ENCODE peak calls at places on chromosomes 11 and 22, in four cellular contexts. C is HTR-8/SVneo, J is BE2C, S is hippocampal formation. P is an unnamed sample.

GRCh38 chr11:45922425-45923082 is at the start of gene LARGE2:
- DNase-seq in J (no peak), C (peak; percentile 79), S (no peak), P (peak; percentile 32)

GRCh38 chr11:131275580-131275979 is 94.8 kb upstream of the NTM start:
- DNase-seq in J (no peak), C (no peak), S (no peak), P (no peak)

GRCh38 chr11:61963282-61964057 is 4.0 kb downstream of the FTH1 start:
- DNase-seq in S (no peak), J (no peak), C (no peak), P (no peak)

GRCh38 chr11:7079545-7080135 is 9.2 kb upstream of the RBMXL2 start:
- DNase-seq in S (no peak), C (no peak), J (no peak), P (no peak)

GRCh38 chr22:23833911-23834317 is 4.9 kb downstream of the DERL3 start:
- DNase-seq in C (no peak), S (no peak), J (no peak), P (no peak)

GRCh38 chr11:107606122-107606521 is 15.2 kb downstream of the ELMOD1 start:
- DNase-seq in J (no peak), S (no peak), C (no peak), P (no peak)

GRCh38 chr11:93169950-93170561 is 27.7 kb downstream of the SLC36A4 start:
- DNase-seq in J (no peak), C (no peak), S (no peak), P (peak; percentile 21)

GRCh38 chr22:32063701-32064100 is 20.6 kb downstream of the SLC5A1 start:
- DNase-seq in S (no peak), J (no peak), C (no peak), P (no peak)

GRCh38 chr11:97454988-97455387 is 1065.2 kb downstream of the JRKL start:
- DNase-seq in C (peak; percentile 14), S (no peak), J (no peak), P (peak; percentile 3)

GRCh38 chr22:19066531-19067271 is 55.5 kb downstream of the DGCR2 start:
- DNase-seq in S (no peak), C (peak; percentile 25), J (no peak), P (peak; percentile 49)

GRCh38 chr11:27795955-27796861 is 96.0 kb upstream of the BDNF start:
- DNase-seq in J (no peak), S (no peak), C (no peak), P (no peak)

GRCh38 chr11:106461839-106462545 is 384.5 kb downstream of the AASDHPPT start:
- DNase-seq in S (no peak), C (no peak), J (no peak), P (peak; percentile 74)

GRCh38 chr11:76808996-76809395 is 25.8 kb downstream of the TSKU start:
- DNase-seq in C (no peak), J (no peak), S (no peak), P (no peak)

GRCh38 chr11:130452171-130452570 is 3.7 kb downstream of the ADAMTS15 start:
- DNase-seq in C (no peak), J (no peak), S (no peak), P (no peak)

GRCh38 chr22:38456841-38457699 is 2.1 kb upstream of the KCNJ4 start:
- DNase-seq in J (no peak), C (no peak), S (no peak), P (no peak)

GRCh38 chr11:36890280-36890679 is 292.2 kb upstream of the RAG2 start:
- DNase-seq in C (no peak), S (no peak), J (no peak), P (no peak)

GRCh38 chr11:78069465-78069864 is 5.8 kb downstream of the THRSP start:
- DNase-seq in C (no peak), S (no peak), J (peak; percentile 69), P (no peak)

GRCh38 chr11:11735586-11735985 is 106.2 kb upstream of the USP47 start:
- DNase-seq in S (no peak), J (no peak), C (no peak), P (no peak)

GRCh38 chr11:72411623-72412532 is 22.5 kb downstream of the CLPB start:
- DNase-seq in S (no peak), C (no peak), J (peak; percentile 98), P (peak; percentile 21)

GRCh38 chr11:2307733-2308331 is 6.0 kb downstream of the TSPAN32 start:
- DNase-seq in C (no peak), S (no peak), J (no peak), P (no peak)

GRCh38 chr11:66996609-66997273 is 21.6 kb downstream of the C11orf86 start:
- DNase-seq in J (no peak), S (no peak), C (no peak), P (peak; percentile 26)

GRCh38 chr11:104609297-104609696 is 289.0 kb downstream of the CASP12 start:
- DNase-seq in J (peak; percentile 29), S (peak; percentile 26), C (peak; percentile 53), P (peak; percentile 33)

GRCh38 chr11:334264-335033 is 13.8 kb upstream of the IFITM3 start:
- DNase-seq in S (no peak), J (no peak), C (no peak), P (no peak)

GRCh38 chr11:95229199-95230053 is 1.6 kb downstream of the SESN3 start:
- DNase-seq in C (no peak), S (no peak), J (peak; percentile 23), P (no peak)

GRCh38 chr11:2704896-2705606 is 5.3 kb upstream of the KCNQ1OT1 start:
- DNase-seq in J (no peak), S (no peak), C (no peak), P (no peak)

GRCh38 chr22:44627521-44628139 is 74.4 kb upstream of the PRR5 start:
- DNase-seq in J (no peak), C (no peak), S (no peak), P (no peak)

GRCh38 chr11:18046116-18046777 is at the start of gene TPH1:
- DNase-seq in J (peak; percentile 49), C (no peak), S (no peak), P (peak; percentile 84)

GRCh38 chr11:128553662-128554392 is 33.5 kb downstream of the ETS1 start:
- DNase-seq in J (no peak), S (no peak), C (peak; percentile 38), P (no peak)

GRCh38 chr11:67600324-67601029 is 6.3 kb upstream of the NDUFV1 start:
- DNase-seq in J (no peak), C (no peak), S (no peak), P (no peak)

GRCh38 chr11:86724137-86724536 is 51.7 kb upstream of the ME3 start:
- DNase-seq in S (no peak), C (no peak), J (no peak), P (peak; percentile 9)

GRCh38 chr11:17684550-17684949 is 34.8 kb upstream of the MYOD1 start:
- DNase-seq in S (no peak), C (no peak), J (no peak), P (no peak)

GRCh38 chr22:38755911-38756532 is at the start of gene SUN2:
- DNase-seq in S (peak; percentile 92), C (peak; percentile 87), J (peak; percentile 92), P (peak; percentile 60)

GRCh38 chr11:101848262-101848661 is 66.5 kb upstream of the CEP126 start:
- DNase-seq in C (no peak), S (no peak), J (peak; percentile 9), P (no peak)

GRCh38 chr11:93573184-93573583 is 30.0 kb upstream of the SMCO4 start:
- DNase-seq in C (no peak), J (no peak), S (no peak), P (peak; percentile 9)

GRCh38 chr22:24996420-24996952 is 44.0 kb downstream of the KIAA1671 start:
- DNase-seq in C (peak; percentile 74), J (peak; percentile 91), S (no peak), P (peak; percentile 58)

GRCh38 chr22:48236261-48236660 is 1473.8 kb downstream of the TBC1D22A start:
- DNase-seq in S (no peak), J (no peak), C (no peak), P (no peak)

GRCh38 chr22:32803020-32803758 is 1.7 kb downstream of the TIMP3 start:
- DNase-seq in C (no peak), J (no peak), S (no peak), P (peak; percentile 84)

GRCh38 chr11:114078423-114078822 is 18.9 kb downstream of the ZBTB16 start:
- DNase-seq in S (no peak), J (no peak), C (no peak), P (no peak)

GRCh38 chr11:33389635-33390034 is 132.5 kb downstream of the HIPK3 start:
- DNase-seq in S (no peak), C (no peak), J (no peak), P (no peak)

GRCh38 chr11:42766191-42766590 is 545.6 kb upstream of the API5 start:
- DNase-seq in C (no peak), J (no peak), S (no peak), P (no peak)

P was measured in NCI-H226.